ENCODE peak calls at places on chromosomes 16 and 17, in six cellular contexts. S, D, I, L, T and N are unnamed samples.

GRCh38 chr16:55116165-55116894 is 185.7 kb downstream of the IRX5 start:
- DNase-seq in D (peak; percentile 18), S (peak; percentile 64), L (no peak), T (peak; percentile 15), I (no peak), N (no peak)

GRCh38 chr17:81510524-81510797 is 2.1 kb downstream of the ACTG1 start:
- DNase-seq in D (no peak), I (no peak), T (no peak), S (no peak), L (peak; percentile 49), N (no peak)

GRCh38 chr17:60372790-60373483 is 19.0 kb downstream of the USP32 start:
- DNase-seq in S (no peak), D (no peak), I (no peak), T (no peak), L (no peak), N (no peak)

GRCh38 chr17:81388612-81389367 is 6.5 kb upstream of the BAHCC1 start:
- DNase-seq in S (no peak), L (no peak), T (no peak), D (no peak), I (no peak), N (no peak)

GRCh38 chr17:32490101-32490482 is 3.3 kb downstream of the CDK5R1 start:
- DNase-seq in D (no peak), T (no peak), L (no peak), S (no peak), I (no peak), N (peak; percentile 12)

GRCh38 chr17:74877592-74878543 is 5.1 kb upstream of the FDXR start:
- DNase-seq in D (no peak), I (peak; percentile 57), L (peak; percentile 84), S (no peak), T (peak; percentile 73), N (no peak)

GRCh38 chr16:15897386-15897785 is 9.0 kb upstream of the CEP20 start:
- DNase-seq in I (no peak), L (no peak), S (no peak), T (no peak), D (no peak), N (no peak)

GRCh38 chr17:71899317-71899716 is 221.5 kb upstream of the SOX9 start:
- DNase-seq in T (no peak), D (no peak), L (no peak), S (no peak), I (no peak), N (no peak)

GRCh38 chr17:29158096-29158495 is 22.1 kb downstream of the MYO18A start:
- DNase-seq in D (no peak), T (no peak), I (no peak), S (no peak), L (no peak), N (no peak)

GRCh38 chr16:85157813-85158701 is 45.8 kb upstream of the CIBAR2 start:
- DNase-seq in L (no peak), D (no peak), S (no peak), I (no peak), T (no peak), N (no peak)

GRCh38 chr17:6392609-6393367 is 42.1 kb downstream of the AIPL1 start:
- DNase-seq in L (no peak), I (peak; percentile 37), D (no peak), T (peak; percentile 21), S (no peak), N (peak; percentile 9)

GRCh38 chr16:87499189-87499486 is 6.3 kb upstream of the ZCCHC14 start:
- DNase-seq in S (peak; percentile 55), D (no peak), L (no peak), T (no peak), I (no peak), N (no peak)

GRCh38 chr16:28140788-28141618 is 70.8 kb downstream of the XPO6 start:
- DNase-seq in I (no peak), S (no peak), T (peak; percentile 41), D (peak; percentile 53), L (no peak), N (no peak)

GRCh38 chr17:33725675-33726271 is 432.7 kb upstream of the ASIC2 start:
- DNase-seq in I (peak; percentile 65), T (peak; percentile 20), S (no peak), D (no peak), L (peak; percentile 43), N (no peak)

GRCh38 chr16:22291020-22291419 is 6.2 kb upstream of the POLR3E start:
- DNase-seq in S (no peak), D (no peak), T (no peak), I (no peak), L (no peak), N (no peak)

GRCh38 chr16:77327717-77328116 is 107.1 kb downstream of the ADAMTS18 start:
- DNase-seq in T (no peak), I (no peak), S (no peak), D (no peak), L (no peak), N (no peak)

GRCh38 chr16:22813946-22814325 is at the start of gene HS3ST2:
- DNase-seq in T (no peak), L (no peak), D (no peak), I (peak; percentile 67), S (no peak), N (no peak)

GRCh38 chr17:46964315-46965265 is 14.5 kb downstream of the RPRML start:
- DNase-seq in D (no peak), I (no peak), T (no peak), L (no peak), S (no peak), N (no peak)

GRCh38 chr17:61495161-61495857 is 43.1 kb downstream of the TBX4 start:
- DNase-seq in S (no peak), D (peak; percentile 35), I (no peak), T (no peak), L (peak; percentile 75), N (no peak)